ENCODE peak calls at places on chromosomes 3 and 15, in seven cellular contexts. Y is NCI-H1092; M is kidney; B is effector CD4-positive, alpha-beta T cell; K is body of pancreas; W is cardiac fibroblast; E is CMK. T is an unnamed sample.
A peak's percentile ranks its signal among the peaks of the same experiment; 100 is the strongest.

GRCh38 chr15:69060041-69060481 is 45.6 kb downstream of the NOX5 start:
- DNase-seq in M (no peak), K (peak; percentile 20), B (no peak), W (no peak), E (no peak), Y (no peak), T (no peak)

GRCh38 chr15:67107014-67107812 is 41.8 kb downstream of the SMAD3 start:
- DNase-seq in B (no peak), M (peak; percentile 86), K (peak; percentile 79), W (peak; percentile 99), E (no peak), Y (no peak), T (no peak)

GRCh38 chr3:14121859-14122258 is 2.8 kb downstream of the CHCHD4 start:
- DNase-seq in E (no peak), K (no peak), Y (no peak), W (no peak), B (no peak), M (no peak), T (no peak)

GRCh38 chr3:159797771-159798170 is 190.9 kb upstream of the IL12A start:
- DNase-seq in B (no peak), K (no peak), E (no peak), M (no peak), Y (no peak), W (no peak), T (no peak)

GRCh38 chr3:126473292-126474168 is 2.2 kb downstream of the ZXDC start:
- DNase-seq in Y (no peak), M (peak; percentile 41), B (no peak), K (no peak), W (no peak), E (no peak), T (no peak)

GRCh38 chr3:29186982-29187718 is 93.7 kb upstream of the RBMS3 start:
- DNase-seq in E (no peak), W (peak; percentile 94), B (no peak), K (no peak), Y (no peak), M (no peak), T (no peak)

GRCh38 chr3:1087066-1087555 is 5.7 kb upstream of the CNTN6 start:
- DNase-seq in K (peak; percentile 26), W (peak; percentile 84), B (no peak), Y (no peak), E (no peak), M (peak; percentile 69), T (no peak)

GRCh38 chr3:129530331-129530761 is 1.9 kb downstream of the RHO start:
- DNase-seq in W (peak; percentile 48), B (no peak), K (no peak), Y (no peak), M (no peak), E (no peak), T (no peak)

GRCh38 chr15:98667521-98668179 is 19.3 kb downstream of the IGF1R start:
- DNase-seq in E (no peak), K (no peak), M (no peak), W (no peak), B (no peak), Y (no peak), T (no peak)

GRCh38 chr3:76570436-76571057 is 469.4 kb upstream of the ROBO2 start:
- DNase-seq in B (no peak), M (no peak), Y (no peak), K (no peak), W (peak; percentile 49), E (no peak), T (no peak)

GRCh38 chr3:124850212-124850611 is 37.0 kb downstream of the ITGB5 start:
- DNase-seq in W (no peak), M (no peak), Y (no peak), E (no peak), K (no peak), B (no peak), T (no peak)

GRCh38 chr3:195394700-195395099 is 48.1 kb downstream of the ACAP2 start:
- DNase-seq in E (no peak), Y (no peak), B (no peak), K (no peak), W (peak; percentile 12), M (no peak), T (no peak)

GRCh38 chr3:121961283-121961682 is 60.8 kb downstream of the ILDR1 start:
- DNase-seq in Y (no peak), M (no peak), B (no peak), W (no peak), K (no peak), E (no peak), T (no peak)

GRCh38 chr3:140421884-140422283 is 256.0 kb upstream of the TRIM42 start:
- DNase-seq in W (no peak), B (no peak), Y (no peak), M (no peak), E (no peak), K (no peak), T (no peak)

GRCh38 chr15:81752974-81753373 is 292.8 kb downstream of the MEX3B start:
- DNase-seq in B (no peak), E (no peak), Y (peak; percentile 31), K (no peak), M (no peak), W (no peak), T (no peak)

GRCh38 chr15:52180196-52180835 is 10.9 kb downstream of the GNB5 start:
- DNase-seq in B (peak; percentile 43), M (no peak), Y (no peak), W (no peak), E (no peak), K (no peak), T (peak; percentile 75)

GRCh38 chr3:175940881-175941280 is 1081.7 kb downstream of the NAALADL2 start:
- DNase-seq in W (no peak), M (no peak), E (no peak), B (no peak), Y (no peak), K (no peak), T (no peak)

GRCh38 chr15:29698030-29698701 is 124.1 kb downstream of the TJP1 start:
- DNase-seq in K (no peak), Y (peak; percentile 47), B (no peak), E (no peak), W (peak; percentile 92), M (no peak), T (no peak)

GRCh38 chr3:12442654-12443501 is 41.4 kb upstream of the TSEN2 start:
- DNase-seq in W (no peak), B (no peak), K (no peak), M (no peak), E (no peak), Y (no peak), T (no peak)

GRCh38 chr3:181715601-181716340 is 4.0 kb downstream of the SOX2 start:
- DNase-seq in M (no peak), B (no peak), Y (no peak), W (no peak), K (no peak), E (no peak), T (no peak)

GRCh38 chr15:99682455-99682854 is 50.8 kb downstream of the LYSMD4 start:
- DNase-seq in B (no peak), E (no peak), Y (no peak), M (no peak), W (peak; percentile 96), K (no peak), T (no peak)